ENCODE peak calls at places on chromosomes 16 and 17, in eight cellular contexts. I is D341Med; X is SHP77; T is activated T-cell treated with anti-CD3 and anti-CD28 coated beads, Interleukin-2, amount 50 U/mL, for 48 hours; N is kidney epithelial cell; M is CD8-positive, alpha-beta memory T cell; Z is NCI-H1436; O is activated T-helper 1 cell treated with Interleukin-2 at 50 U/mL for 16 hours. E is an unnamed sample.

GRCh38 chr17:29078183-29079045 is 35.5 kb downstream of the PIPOX start:
- DNase-seq in O (no peak), N (peak), T (no peak), I (no peak), X (no peak), Z (no peak), M (no peak), E (peak)

GRCh38 chr17:72654746-72655145 is 437.7 kb downstream of the SLC39A11 start:
- DNase-seq in N (no peak), Z (no peak), M (no peak), X (no peak), O (no peak), T (no peak), I (no peak), E (no peak)

GRCh38 chr17:79686476-79686875 is 44.3 kb upstream of the ENPP7 start:
- DNase-seq in N (no peak), T (no peak), Z (no peak), I (no peak), M (no peak), O (no peak), X (no peak), E (no peak)

GRCh38 chr16:23634461-23635036 is 6.6 kb downstream of the PALB2 start:
- DNase-seq in I (no peak), X (no peak), N (no peak), T (no peak), M (no peak), Z (no peak), O (no peak), E (no peak)

GRCh38 chr16:67415872-67416793 is at the start of gene ZDHHC1:
- DNase-seq in Z (peak), M (peak), I (peak), N (no peak), X (peak), O (no peak), T (peak), E (peak)

GRCh38 chr16:31145398-31145990 is 4.4 kb downstream of the PRSS36 start:
- DNase-seq in O (no peak), X (no peak), M (no peak), N (no peak), I (no peak), Z (no peak), T (no peak), E (no peak)

GRCh38 chr17:57097832-57098421 is 12.9 kb downstream of the AKAP1 start:
- DNase-seq in T (no peak), I (no peak), N (no peak), Z (no peak), O (no peak), M (no peak), X (peak), E (peak)

GRCh38 chr17:31318298-31319190 is 2.9 kb downstream of the EVI2A start:
- DNase-seq in Z (peak), M (peak), X (no peak), O (peak), T (peak), N (no peak), I (no peak), E (no peak)

GRCh38 chr17:5035356-5035755 is at the start of gene SLC52A1:
- DNase-seq in O (no peak), X (no peak), N (no peak), I (no peak), M (no peak), T (no peak), Z (no peak), E (no peak)

GRCh38 chr16:87390641-87391323 is 1.4 kb upstream of the MAP1LC3B start:
- DNase-seq in I (no peak), T (no peak), N (no peak), X (no peak), O (no peak), Z (no peak), M (no peak), E (no peak)

GRCh38 chr17:65389956-65390355 is 171.5 kb downstream of the AXIN2 start:
- DNase-seq in O (no peak), X (no peak), T (no peak), N (no peak), I (no peak), M (no peak), Z (no peak), E (no peak)

GRCh38 chr17:76000016-76000754 is 470 bp upstream of the CDK3 start:
- DNase-seq in Z (peak), I (peak), X (peak), O (peak), N (no peak), M (peak), T (peak), E (peak)

GRCh38 chr16:2879854-2880508 is 3.0 kb upstream of the FLYWCH2 start:
- DNase-seq in I (no peak), X (no peak), N (no peak), O (no peak), M (no peak), T (no peak), Z (no peak), E (no peak)

GRCh38 chr16:67613808-67614207 is 31.1 kb upstream of the CARMIL2 start:
- DNase-seq in O (no peak), N (no peak), I (no peak), Z (no peak), X (peak), T (peak), M (no peak), E (no peak)

GRCh38 chr16:88360999-88361398 is 21.8 kb upstream of the ZNF469 start:
- DNase-seq in Z (no peak), T (no peak), M (no peak), N (no peak), I (no peak), X (no peak), O (no peak), E (no peak)

GRCh38 chr17:43524945-43525575 is 21.1 kb downstream of the ETV4 start:
- DNase-seq in T (no peak), X (no peak), Z (no peak), O (no peak), M (no peak), I (no peak), N (no peak), E (no peak)

E was measured in NCI-H1694 treated with DMSO at 0.1 percent for 48 hours.